ENCODE peak calls at places on chromosomes 12 and 14, in nine cellular contexts. W is left ventricle myocardium inferior; E is activated CD4-positive, CD25-positive, alpha-beta regulatory T cell; U is WTC11; S is activated CD4-positive, alpha-beta memory T cell treated with anti-CD3 and anti-CD28 coated beads, Interleukin-2, amount 10 ng/mL, durations not matched to agents 7 days and 5 days; F is mammary epithelial cell; Q is left colon; R is stimulated activated naive B cell treated with anti-CD40 and anti-IgM and Interleukin-4, amounts not matched to agents 10 μg/mL and 1 μg/mL and 100 μg/mL, for 72 hours; X is bronchial epithelial cell. L is an unnamed sample.

GRCh38 chr14:64632056-64632455 is 72.2 kb upstream of the PLEKHG3 start:
- DNase-seq in W (no peak), E (no peak), U (no peak), S (no peak), F (no peak), Q (no peak), R (no peak), X (no peak), L (no peak)

GRCh38 chr12:65525501-65526141 is 247.1 kb downstream of the MSRB3 start:
- DNase-seq in W (no peak), E (no peak), U (no peak), S (no peak), F (peak), Q (no peak), R (no peak), X (peak), L (peak)

GRCh38 chr14:50100824-50101223 is 15.5 kb downstream of the VCPKMT start:
- DNase-seq in W (no peak), E (no peak), U (no peak), S (no peak), F (no peak), Q (no peak), R (no peak), X (no peak), L (no peak)

GRCh38 chr12:106255493-106255892 is 7.7 kb upstream of the CKAP4 start:
- DNase-seq in W (no peak), E (no peak), U (no peak), S (no peak), F (no peak), Q (no peak), R (no peak), X (no peak), L (no peak)

GRCh38 chr12:114443607-114444421 is 37.9 kb upstream of the TBX5 start:
- DNase-seq in W (peak), E (no peak), U (no peak), S (no peak), F (no peak), Q (no peak), R (no peak), X (no peak), L (no peak)

GRCh38 chr12:68461645-68462044 is 129.5 kb upstream of the MDM1 start:
- DNase-seq in W (no peak), E (no peak), U (no peak), S (no peak), F (no peak), Q (no peak), R (no peak), X (no peak), L (no peak)

GRCh38 chr12:25929096-25929637 is 29.3 kb upstream of the RASSF8 start:
- DNase-seq in W (no peak), E (no peak), U (no peak), S (no peak), F (peak), Q (no peak), R (no peak), X (peak), L (peak)

GRCh38 chr12:6049992-6050391 is 74.5 kb downstream of the VWF start:
- DNase-seq in W (no peak), E (no peak), U (no peak), S (no peak), F (no peak), Q (no peak), R (no peak), X (no peak), L (no peak)

GRCh38 chr12:77213316-77213715 is 147.9 kb upstream of the E2F7 start:
- DNase-seq in W (no peak), E (no peak), U (no peak), S (no peak), F (no peak), Q (peak), R (no peak), X (no peak), L (peak)

GRCh38 chr12:53094394-53094787 is 3.1 kb upstream of the IGFBP6 start:
- DNase-seq in W (no peak), E (no peak), U (no peak), S (no peak), F (no peak), Q (no peak), R (no peak), X (no peak), L (no peak)